ENCODE peak calls at places on chromosomes 7 and 10, in five cellular contexts. Y is stimulated activated CD8-positive, alpha-beta memory T cell treated with anti-CD3 and anti-CD28 coated beads, Interleukin-15, amount 100 ng/mL, for 24 hours; M is Caki2; N is upper lobe of right lung; E is breast epithelium. J is an unnamed sample.

GRCh38 chr7:94907420-94908203 is at the start of gene PPP1R9A:
- DNase-seq in Y (no peak), M (peak; percentile 82), N (peak; percentile 81), E (no peak), J (no peak)

GRCh38 chr7:48296976-48297375 is 125.7 kb downstream of the ABCA13 start:
- DNase-seq in Y (no peak), M (no peak), N (no peak), E (no peak), J (no peak)

GRCh38 chr10:17836917-17837316 is 27.8 kb downstream of the MRC1 start:
- DNase-seq in Y (no peak), M (no peak), N (no peak), E (no peak), J (no peak)

GRCh38 chr7:1912472-1913289 is 242.6 kb downstream of the ELFN1 start:
- DNase-seq in Y (no peak), M (no peak), N (no peak), E (no peak), J (no peak)

GRCh38 chr10:69218831-69219230 is 1.3 kb upstream of the HKDC1 start:
- DNase-seq in Y (no peak), M (no peak), N (no peak), E (no peak), J (no peak)

GRCh38 chr10:6493521-6494451 is 86.3 kb downstream of the PRKCQ start:
- DNase-seq in Y (no peak), M (peak; percentile 56), N (no peak), E (no peak), J (no peak)

GRCh38 chr10:72098301-72099053 is 10.1 kb upstream of the SPOCK2 start:
- DNase-seq in Y (no peak), M (peak; percentile 24), N (no peak), E (no peak), J (no peak)

GRCh38 chr10:71429304-71429703 is 32.6 kb downstream of the CDH23 start:
- DNase-seq in Y (no peak), M (no peak), N (no peak), E (no peak), J (no peak)

J was measured in stimulated activated CD4-positive, alpha-beta T cell treated with anti-CD3 and anti-CD28 coated beads, Interleukin-1b, Interleukin-23, amount 100 ng/mL, for 24 hours.